ENCODE peak calls at places on chromosomes 3 and 15, in four cellular contexts. J is pons, Q is HuH-7, L is iris pigment epithelial cell. E is an unnamed sample.

GRCh38 chr3:82038536-82038935 is 277.1 kb upstream of the GBE1 start:
- DNase-seq in J (no peak), Q (no peak), L (no peak), E (no peak)

GRCh38 chr3:71304684-71305083 is 278.8 kb downstream of the FOXP1 start:
- DNase-seq in J (peak), Q (no peak), L (peak), E (peak)

GRCh38 chr3:23865595-23866396 is 51.0 kb downstream of the NKIRAS1 start:
- DNase-seq in J (peak), Q (peak), L (peak), E (peak)

GRCh38 chr3:42501321-42501680 is 1.1 kb upstream of the VIPR1 start:
- DNase-seq in J (no peak), Q (peak), L (no peak), E (no peak)

GRCh38 chr3:125401402-125401801 is 26.3 kb upstream of the ZNF148 start:
- DNase-seq in J (no peak), Q (no peak), L (peak), E (no peak)

GRCh38 chr3:49294343-49294742 is 17.3 kb upstream of the C3orf62 start:
- DNase-seq in J (no peak), Q (no peak), L (no peak), E (no peak)

GRCh38 chr15:52247032-52247431 is 48.6 kb downstream of the MYO5C start:
- DNase-seq in J (no peak), Q (peak), L (peak), E (no peak)

GRCh38 chr3:50378757-50379156 is 19.4 kb upstream of the TMEM115 start:
- DNase-seq in J (no peak), Q (no peak), L (no peak), E (no peak)

GRCh38 chr3:99637381-99638111 is 848 bp upstream of the COL8A1 start:
- DNase-seq in J (peak), Q (no peak), L (peak), E (no peak)

GRCh38 chr15:91887321-91887720 is 33.8 kb downstream of the SLCO3A1 start:
- DNase-seq in J (peak), Q (no peak), L (no peak), E (peak)

GRCh38 chr15:86850939-86851338 is 771.3 kb downstream of the AGBL1 start:
- DNase-seq in J (no peak), Q (no peak), L (no peak), E (no peak)

GRCh38 chr15:69032006-69032405 is 17.5 kb downstream of the NOX5 start:
- DNase-seq in J (no peak), Q (no peak), L (no peak), E (no peak)

GRCh38 chr15:31433101-31433500 is 106.5 kb downstream of the KLF13 start:
- DNase-seq in J (no peak), Q (no peak), L (no peak), E (no peak)

GRCh38 chr3:152444029-152444641 is 175.4 kb downstream of the MBNL1 start:
- DNase-seq in J (peak), Q (peak), L (peak), E (peak)

GRCh38 chr3:186219211-186219638 is 110.3 kb upstream of the ETV5 start:
- DNase-seq in J (peak), Q (no peak), L (no peak), E (peak)

GRCh38 chr3:143677420-143677819 is 170.8 kb downstream of the SLC9A9 start:
- DNase-seq in J (no peak), Q (no peak), L (no peak), E (no peak)

GRCh38 chr15:52787549-52788098 is 2.5 kb downstream of the ONECUT1 start:
- DNase-seq in J (no peak), Q (peak), L (no peak), E (no peak)

GRCh38 chr15:57298843-57299550 is 77.3 kb upstream of the CGNL1 start:
- DNase-seq in J (no peak), Q (no peak), L (no peak), E (no peak)

GRCh38 chr15:60568301-60568742 is 89.4 kb upstream of the ICE2 start:
- DNase-seq in J (no peak), Q (no peak), L (no peak), E (no peak)

GRCh38 chr3:14810795-14811661 is 7.7 kb upstream of the FGD5 start:
- DNase-seq in J (no peak), Q (no peak), L (no peak), E (no peak)

GRCh38 chr3:52891615-52892081 is 5.7 kb downstream of the STIMATE start:
- DNase-seq in J (peak), Q (no peak), L (peak), E (peak)

GRCh38 chr15:78321786-78322185 is 18.4 kb upstream of the CRABP1 start:
- DNase-seq in J (no peak), Q (no peak), L (no peak), E (no peak)

GRCh38 chr3:154862265-154862664 is 217.9 kb upstream of the MME start:
- DNase-seq in J (no peak), Q (no peak), L (peak), E (no peak)

GRCh38 chr15:101397521-101398003 is 91.9 kb downstream of the PCSK6 start:
- DNase-seq in J (no peak), Q (no peak), L (no peak), E (no peak)